ENCODE peak calls at places on chromosomes 5 and 9, in four cellular contexts. T is fibroblast of lung, C is A549, S is PC-9. N is an unnamed sample.

GRCh38 chr5:120690621-120691407 is 226.7 kb downstream of the PRR16 start:
- DNase-seq in T (no peak), C (no peak), S (no peak), N (no peak)

GRCh38 chr9:38315085-38315595 is 77.4 kb upstream of the ALDH1B1 start:
- DNase-seq in T (no peak), C (no peak), S (no peak), N (no peak)

GRCh38 chr9:33506626-33507370 is 17.3 kb upstream of the ANKRD18B start:
- DNase-seq in T (peak), C (no peak), S (peak), N (peak)

GRCh38 chr5:96340357-96340756 is 92.7 kb downstream of the PCSK1 start:
- DNase-seq in T (no peak), C (no peak), S (no peak), N (no peak)

GRCh38 chr5:130400091-130400490 is 495.8 kb downstream of the CHSY3 start:
- DNase-seq in T (peak), C (peak), S (no peak), N (peak)

GRCh38 chr5:73821003-73821402 is 195.0 kb downstream of the ARHGEF28 start:
- DNase-seq in T (no peak), C (no peak), S (no peak), N (no peak)

GRCh38 chr5:1414311-1415058 is 30.8 kb downstream of the SLC6A3 start:
- DNase-seq in T (no peak), C (no peak), S (no peak), N (no peak)

GRCh38 chr5:91119941-91120850 is 262.9 kb downstream of the ARRDC3 start:
- DNase-seq in T (no peak), C (no peak), S (no peak), N (no peak)

GRCh38 chr9:97474373-97474925 is 27.0 kb upstream of the TMOD1 start:
- DNase-seq in T (peak), C (no peak), S (no peak), N (no peak)

GRCh38 chr9:34098307-34098706 is 28.2 kb downstream of the DCAF12 start:
- DNase-seq in T (no peak), C (no peak), S (no peak), N (no peak)

GRCh38 chr5:141149812-141150211 is at the start of gene PCDHB6:
- DNase-seq in T (no peak), C (peak), S (no peak), N (peak)

GRCh38 chr9:764105-764524 is 77.4 kb upstream of the DMRT1 start:
- DNase-seq in T (peak), C (peak), S (peak), N (peak)

GRCh38 chr5:3428355-3428754 is 167.3 kb upstream of the IRX1 start:
- DNase-seq in T (no peak), C (no peak), S (no peak), N (no peak)

GRCh38 chr9:110890416-110890815 is 147.9 kb downstream of the LPAR1 start:
- DNase-seq in T (no peak), C (no peak), S (no peak), N (no peak)

GRCh38 chr9:77848428-77848827 is 183.2 kb downstream of the GNAQ start:
- DNase-seq in T (no peak), C (no peak), S (no peak), N (no peak)

GRCh38 chr5:54083851-54084250 is 226.5 kb downstream of the ARL15 start:
- DNase-seq in T (no peak), C (no peak), S (no peak), N (no peak)

GRCh38 chr5:132684922-132685720 is 11.3 kb downstream of the IL4 start:
- DNase-seq in T (no peak), C (no peak), S (no peak), N (no peak)

GRCh38 chr5:106185661-106186081 is 1485.1 kb downstream of the EFNA5 start:
- DNase-seq in T (no peak), C (no peak), S (no peak), N (no peak)

GRCh38 chr9:31471041-31471440 is 913.4 kb upstream of the ACO1 start:
- DNase-seq in T (no peak), C (no peak), S (no peak), N (no peak)

GRCh38 chr9:16445141-16445920 is 425.1 kb downstream of the BNC2 start:
- DNase-seq in T (peak), C (peak), S (no peak), N (peak)

GRCh38 chr9:114261026-114261425 is 61.9 kb upstream of the ORM1 start:
- DNase-seq in T (no peak), C (no peak), S (no peak), N (no peak)

GRCh38 chr9:87107072-87107471 is 159.8 kb upstream of the GAS1 start:
- DNase-seq in T (no peak), C (no peak), S (no peak), N (peak)

GRCh38 chr5:87551807-87552377 is 139.2 kb upstream of the CCNH start:
- DNase-seq in T (no peak), C (no peak), S (no peak), N (no peak)

GRCh38 chr5:72438141-72438540 is 69.1 kb downstream of the ZNF366 start:
- DNase-seq in T (no peak), C (no peak), S (peak), N (peak)

GRCh38 chr5:96997265-96997859 is 61.5 kb downstream of the LNPEP start:
- DNase-seq in T (peak), C (peak), S (no peak), N (peak)

GRCh38 chr5:173420108-173420507 is 91.9 kb upstream of the STC2 start:
- DNase-seq in T (no peak), C (no peak), S (no peak), N (no peak)

GRCh38 chr9:123678038-123678877 is 251.7 kb downstream of the DENND1A start:
- DNase-seq in T (no peak), C (no peak), S (no peak), N (no peak)

GRCh38 chr9:134441227-134442086 is 115.2 kb downstream of the RXRA start:
- DNase-seq in T (no peak), C (no peak), S (no peak), N (no peak)

GRCh38 chr5:1101991-1102713 is 9.7 kb downstream of the SLC12A7 start:
- DNase-seq in T (no peak), C (no peak), S (no peak), N (no peak)

GRCh38 chr5:129858126-129858675 is 46.1 kb upstream of the CHSY3 start:
- DNase-seq in T (no peak), C (no peak), S (no peak), N (no peak)

GRCh38 chr5:151357097-151357496 is 9.7 kb upstream of the SLC36A2 start:
- DNase-seq in T (no peak), C (no peak), S (no peak), N (no peak)

GRCh38 chr9:87434341-87434740 is 63.3 kb upstream of the DAPK1 start:
- DNase-seq in T (no peak), C (no peak), S (no peak), N (no peak)

GRCh38 chr5:6365142-6365976 is 13.0 kb downstream of the MED10 start:
- DNase-seq in T (peak), C (no peak), S (no peak), N (peak)

GRCh38 chr5:88190106-88190834 is 78.4 kb downstream of the TMEM161B start:
- DNase-seq in T (no peak), C (no peak), S (peak), N (no peak)

GRCh38 chr9:136122425-136123383 is 4.0 kb upstream of the TMEM250 start:
- DNase-seq in T (peak), C (peak), S (peak), N (peak)

DNA sequence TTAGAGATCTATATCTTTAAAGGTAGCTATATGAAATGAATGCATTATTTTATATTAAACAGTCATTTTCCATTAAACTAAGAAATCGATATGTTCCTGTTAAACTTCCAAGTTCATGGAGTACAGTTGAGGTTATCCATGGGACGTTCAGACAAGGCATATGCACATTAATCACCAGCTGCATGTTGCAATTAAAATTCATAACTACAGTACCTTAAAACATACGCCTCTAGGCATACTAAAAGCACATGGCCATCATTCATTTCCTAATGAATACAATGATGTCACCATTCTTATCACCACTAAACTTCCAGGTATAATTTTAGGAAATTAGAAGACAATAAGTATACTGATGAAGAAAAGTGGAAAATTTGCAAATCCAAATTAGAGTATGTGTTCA is 174.3 kb downstream of the CDH12 start:
- DNase-seq in T (no peak), C (no peak), S (no peak), N (peak)
- H3K27ac ChIP-seq in T (no peak), C (no peak), S (no peak), N (no peak)

GRCh38 chr9:126204708-126205225 is 121.9 kb upstream of the MVB12B start:
- DNase-seq in T (no peak), C (no peak), S (no peak), N (no peak)

GRCh38 chr9:126206099-126206498 is 120.5 kb upstream of the MVB12B start:
- DNase-seq in T (no peak), C (no peak), S (no peak), N (no peak)

GRCh38 chr9:126204197-126204596 is 122.4 kb upstream of the MVB12B start:
- DNase-seq in T (no peak), C (no peak), S (no peak), N (no peak)

GRCh38 chr9:126205260-126205659 is 121.4 kb upstream of the MVB12B start:
- DNase-seq in T (no peak), C (no peak), S (no peak), N (no peak)

DNA sequence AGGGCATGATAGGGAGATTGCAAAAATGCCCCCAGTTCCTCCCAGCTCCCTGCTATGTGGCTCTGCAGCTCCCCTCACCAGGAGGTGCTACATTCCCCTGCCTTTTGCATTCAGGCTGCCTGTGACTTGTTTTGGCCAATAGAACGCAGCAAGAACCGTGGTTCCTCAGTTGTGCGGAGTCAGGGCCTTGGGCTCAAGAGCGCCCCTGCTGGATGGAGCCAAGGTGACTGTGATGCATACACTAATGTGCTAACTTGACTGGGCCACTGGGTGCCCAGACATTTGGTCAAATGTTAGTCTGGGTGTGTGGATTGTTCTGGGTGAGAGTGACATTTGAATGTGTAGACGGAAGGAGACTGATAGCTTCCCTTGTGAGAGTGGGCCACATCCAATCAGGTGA is 123.3 kb upstream of the MVB12B start:
- DNase-seq in T (no peak), C (no peak), S (no peak), N (no peak)
- TF ChIP-seq CTCF in T (peak), C (no peak), S (peak), N (no peak)

DNA sequence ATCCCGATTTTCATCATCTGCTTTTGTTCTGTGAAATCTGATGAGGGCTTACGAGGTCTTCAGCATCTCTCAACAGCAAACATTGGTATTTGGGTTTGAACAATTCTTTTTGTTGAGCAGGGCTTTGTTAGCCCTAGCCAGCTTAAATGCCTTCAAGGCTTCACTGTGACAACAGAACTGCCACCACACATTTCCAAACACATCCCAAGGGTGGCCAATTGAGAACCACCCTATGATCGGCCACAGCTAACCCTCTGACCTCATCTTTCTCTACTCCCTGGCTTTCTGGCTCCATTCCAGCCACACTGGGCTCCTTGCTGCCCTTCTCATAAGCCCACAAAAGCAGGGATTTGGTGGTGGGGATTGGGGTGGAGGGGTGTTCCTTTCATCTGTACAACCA is 17.6 kb downstream of the MTX3 start:
- DNase-seq in T (no peak), C (no peak), S (no peak), N (no peak)
- H3K27ac ChIP-seq in T (no peak), C (no peak), S (no peak), N (no peak)

DNA sequence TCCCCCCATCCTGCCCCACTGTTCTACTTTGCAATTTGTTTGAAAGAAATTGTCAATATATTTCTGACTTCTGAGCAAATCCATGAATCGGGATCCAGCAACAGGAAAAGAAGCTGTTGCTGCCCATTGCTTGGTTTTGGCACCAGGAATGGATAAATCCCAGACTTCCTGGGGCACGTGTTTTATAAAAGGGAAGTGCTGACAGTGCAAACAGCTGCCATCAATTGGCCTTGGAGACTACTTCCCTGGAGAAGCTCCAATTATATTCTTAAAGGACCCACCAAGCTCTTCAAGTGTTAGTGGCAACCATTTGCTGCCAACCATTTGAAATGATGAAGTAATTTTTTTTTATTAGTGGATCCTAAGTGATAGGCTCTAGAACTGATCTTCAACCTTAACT is 13.8 kb downstream of the STK32A start:
- DNase-seq in T (no peak), C (no peak), S (no peak), N (no peak)
- TF ChIP-seq CTCF in T (no peak), C (no peak), S (no peak), N (no peak)

GRCh38 chr5:38871790-38872551 is 26.2 kb downstream of the OSMR start:
- DNase-seq in T (peak), C (peak), S (peak), N (peak)
- H3K27ac ChIP-seq in T (peak), C (peak), S (peak), N (no peak)

GRCh38 chr9:128201441-128202369 is 1.5 kb upstream of the DNM1 start:
- DNase-seq in T (no peak), C (no peak), S (no peak), N (no peak)
- TF ChIP-seq CTCF in T (no peak), C (no peak), S (no peak), N (no peak)

GRCh38 chr5:164637931-164638521 is 1132.6 kb downstream of the MAT2B start:
- DNase-seq in T (no peak), C (no peak), S (no peak), N (no peak)

DNA sequence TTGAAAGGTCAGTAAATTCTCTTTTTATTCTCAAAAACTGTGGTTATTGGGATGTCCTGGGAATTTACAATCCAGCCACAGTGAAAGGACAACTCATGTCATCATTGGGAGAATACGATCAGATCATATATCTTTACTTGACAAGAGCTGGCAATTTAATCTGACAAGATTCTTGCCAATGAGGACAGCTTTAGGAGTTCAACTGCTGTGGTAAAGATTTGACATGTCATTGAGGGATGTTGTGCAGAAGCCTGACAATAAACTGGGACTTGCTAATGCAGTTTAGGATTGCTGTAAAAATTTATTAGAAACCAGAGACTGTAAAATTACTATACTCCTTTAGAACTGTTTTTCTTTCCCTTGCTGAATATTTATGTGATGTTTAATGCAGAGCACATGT is 1131.0 kb downstream of the MAT2B start:
- DNase-seq in T (no peak), C (no peak), S (no peak), N (no peak)
- H3K27ac ChIP-seq in T (no peak), C (no peak), S (no peak), N (no peak)

N was measured in RWPE1.